ENCODE peak calls at places on chromosomes 13 and 19, in eight cellular contexts. L is stimulated activated naive CD8-positive, alpha-beta T cell treated with anti-CD3 and anti-CD28 coated beads, Interleukin-15, amount 100 ng/mL, for 72 hours; F is GM03348; W is iris pigment epithelial cell; D is MCF 10A; U is activated effector memory CD4-positive, alpha-beta T cell treated with anti-CD3 and anti-CD28 coated beads, Interleukin-2, amount 50 U/mL, for 16 hours; B is activated CD4-positive, alpha-beta T cell treated with anti-CD3 and anti-CD28 coated beads, Interleukin-2, amount 50 U/mL, for 24 hours; K is stimulated activated CD4-positive, alpha-beta T cell treated with anti-CD3 and anti-CD28 coated beads, Interleukin-15, amount 100 ng/mL, for 1 hour. G is an unnamed sample.

GRCh38 chr19:30070198-30070969 is 128.3 kb downstream of the URI1 start:
- DNase-seq in L (no peak), F (no peak), W (no peak), D (no peak), U (no peak), B (no peak), K (no peak), G (no peak)

GRCh38 chr13:85847012-85847411 is 47.8 kb upstream of the SLITRK6 start:
- DNase-seq in L (no peak), F (no peak), W (no peak), D (no peak), U (no peak), B (no peak), K (no peak), G (no peak)

GRCh38 chr13:23771966-23772365 is 117.2 kb downstream of the MIPEP start:
- DNase-seq in L (no peak), F (peak; percentile 64), W (peak; percentile 38), D (no peak), U (no peak), B (no peak), K (no peak), G (no peak)

GRCh38 chr19:29487432-29487831 is 38.4 kb upstream of the VSTM2B start:
- DNase-seq in L (no peak), F (peak; percentile 1), W (no peak), D (no peak), U (no peak), B (no peak), K (no peak), G (peak; percentile 24)

GRCh38 chr13:100542546-100543156 is 45.9 kb downstream of the GGACT start:
- DNase-seq in L (no peak), F (peak; percentile 72), W (peak; percentile 66), D (peak; percentile 52), U (no peak), B (no peak), K (no peak), G (peak; percentile 44)

GRCh38 chr13:36445278-36445677 is 13.0 kb downstream of the CCNA1 start:
- DNase-seq in L (no peak), F (no peak), W (no peak), D (no peak), U (no peak), B (no peak), K (no peak), G (no peak)

GRCh38 chr13:75402787-75403186 is 79.2 kb downstream of the TBC1D4 start:
- DNase-seq in L (no peak), F (no peak), W (no peak), D (no peak), U (no peak), B (no peak), K (no peak), G (no peak)

GRCh38 chr19:55563261-55563690 is 17.4 kb downstream of the ZNF579 start:
- DNase-seq in L (no peak), F (peak; percentile 48), W (no peak), D (no peak), U (no peak), B (no peak), K (no peak), G (no peak)

GRCh38 chr19:44582581-44583265 is 30.6 kb upstream of the IGSF23 start:
- DNase-seq in L (peak; percentile 39), F (peak; percentile 25), W (no peak), D (peak; percentile 55), U (no peak), B (no peak), K (no peak), G (peak; percentile 91)

GRCh38 chr13:48790199-48790598 is 136.5 kb downstream of the CYSLTR2 start:
- DNase-seq in L (no peak), F (no peak), W (no peak), D (no peak), U (no peak), B (no peak), K (no peak), G (no peak)

GRCh38 chr13:110869805-110870706 is 44.8 kb downstream of the ANKRD10 start:
- DNase-seq in L (no peak), F (peak; percentile 95), W (peak; percentile 100), D (peak; percentile 100), U (no peak), B (no peak), K (no peak), G (no peak)

GRCh38 chr13:97246596-97246995 is 24.5 kb downstream of the MBNL2 start:
- DNase-seq in L (no peak), F (no peak), W (no peak), D (no peak), U (no peak), B (no peak), K (no peak), G (no peak)

GRCh38 chr13:51844862-51845573 is at the start of gene TMEM272:
- DNase-seq in L (peak; percentile 60), F (peak; percentile 82), W (peak; percentile 17), D (peak; percentile 52), U (peak; percentile 84), B (peak; percentile 44), K (peak; percentile 46), G (no peak)

GRCh38 chr19:51020988-51021651 is 1.6 kb upstream of the KLK10 start:
- DNase-seq in L (no peak), F (peak; percentile 64), W (peak; percentile 63), D (peak; percentile 35), U (no peak), B (no peak), K (no peak), G (no peak)

GRCh38 chr19:55209430-55210119 is at the start of gene PTPRH:
- DNase-seq in L (no peak), F (no peak), W (no peak), D (no peak), U (no peak), B (no peak), K (no peak), G (no peak)

GRCh38 chr19:1122972-1123363 is 19.2 kb downstream of the GPX4 start:
- DNase-seq in L (no peak), F (peak; percentile 96), W (peak; percentile 84), D (peak; percentile 86), U (peak; percentile 77), B (no peak), K (no peak), G (no peak)

GRCh38 chr19:19661141-19661674 is 2.3 kb downstream of the ATP13A1 start:
- DNase-seq in L (no peak), F (no peak), W (no peak), D (no peak), U (no peak), B (no peak), K (no peak), G (peak; percentile 32)

GRCh38 chr19:48659768-48660167 is 13.0 kb downstream of the NTN5 start:
- DNase-seq in L (no peak), F (no peak), W (peak; percentile 63), D (peak; percentile 65), U (no peak), B (no peak), K (no peak), G (no peak)

GRCh38 chr13:44768775-44769578 is 192.8 kb upstream of the TSC22D1 start:
- DNase-seq in L (no peak), F (peak; percentile 67), W (peak; percentile 17), D (peak; percentile 16), U (peak; percentile 70), B (peak; percentile 32), K (no peak), G (no peak)

GRCh38 chr19:30682576-30683536 is 310.7 kb downstream of the ZNF536 start:
- DNase-seq in L (peak; percentile 35), F (peak; percentile 94), W (peak; percentile 85), D (peak; percentile 63), U (peak; percentile 79), B (peak; percentile 41), K (peak; percentile 32), G (no peak)

GRCh38 chr19:40831502-40832430 is 18.5 kb downstream of the CYP2A6 start:
- DNase-seq in L (no peak), F (peak; percentile 88), W (peak; percentile 95), D (peak; percentile 99), U (no peak), B (no peak), K (no peak), G (no peak)

GRCh38 chr19:4454952-4455738 is 2.4 kb downstream of the UBXN6 start:
- DNase-seq in L (no peak), F (peak; percentile 78), W (peak; percentile 79), D (peak; percentile 40), U (no peak), B (no peak), K (no peak), G (no peak)

GRCh38 chr13:21670883-21671792 is at the start of gene FGF9:
- DNase-seq in L (peak; percentile 86), F (peak; percentile 92), W (peak; percentile 84), D (peak; percentile 73), U (peak; percentile 93), B (peak; percentile 60), K (peak; percentile 74), G (peak; percentile 83)

GRCh38 chr13:56349866-56350265 is 790.9 kb upstream of the PRR20A start:
- DNase-seq in L (no peak), F (no peak), W (no peak), D (no peak), U (no peak), B (no peak), K (no peak), G (no peak)

GRCh38 chr19:50705422-50706019 is 14.1 kb downstream of the SHANK1 start:
- DNase-seq in L (no peak), F (peak; percentile 91), W (peak; percentile 79), D (peak; percentile 61), U (no peak), B (no peak), K (no peak), G (peak; percentile 67)

GRCh38 chr13:73244486-73244885 is 185.7 kb downstream of the KLF5 start:
- DNase-seq in L (no peak), F (no peak), W (no peak), D (no peak), U (no peak), B (no peak), K (no peak), G (no peak)

GRCh38 chr13:52851153-52851962 is 2.9 kb upstream of the PCDH8 start:
- DNase-seq in L (peak; percentile 24), F (peak; percentile 73), W (peak; percentile 25), D (peak; percentile 33), U (no peak), B (no peak), K (no peak), G (peak; percentile 77)

G was measured in H1.